ENCODE peak calls at places on chromosomes 12 and 14, in six cellular contexts. G, J, T, E, Q and C are unnamed samples.

GRCh38 chr12:109432431-109432830 is 44.7 kb downstream of the KCTD10 start:
- DNase-seq in E (no peak), J (no peak), T (no peak), G (no peak), Q (no peak), C (no peak)

GRCh38 chr12:71014180-71014785 is 93.7 kb upstream of the PTPRR start:
- DNase-seq in E (peak; percentile 47), G (no peak), Q (peak; percentile 21), J (no peak), T (no peak), C (no peak)

GRCh38 chr12:119444462-119445044 is 110.0 kb downstream of the CCDC60 start:
- DNase-seq in G (peak; percentile 17), T (peak; percentile 68), E (peak; percentile 3), Q (no peak), J (peak; percentile 61), C (no peak)

GRCh38 chr12:52074006-52074405 is 4.2 kb downstream of the ATG101 start:
- DNase-seq in T (no peak), J (peak; percentile 50), G (peak; percentile 53), Q (no peak), E (peak; percentile 83), C (no peak)

GRCh38 chr12:124507188-124508109 is 60.0 kb downstream of the NCOR2 start:
- DNase-seq in G (no peak), E (peak; percentile 98), T (no peak), Q (peak; percentile 69), J (no peak), C (no peak)

GRCh38 chr14:36618641-36619040 is 36.2 kb upstream of the NKX2-8 start:
- DNase-seq in G (no peak), T (no peak), Q (no peak), E (no peak), J (no peak), C (no peak)

GRCh38 chr12:12333980-12334709 is 15.9 kb downstream of the MANSC1 start:
- DNase-seq in J (peak; percentile 81), E (peak; percentile 61), Q (peak; percentile 46), G (peak; percentile 28), T (peak; percentile 77), C (no peak)

GRCh38 chr12:123949118-123949774 is 23.4 kb downstream of the CCDC92 start:
- DNase-seq in T (no peak), Q (no peak), J (peak; percentile 79), G (no peak), E (no peak), C (no peak)

GRCh38 chr14:65637780-65638179 is 225.2 kb downstream of the FUT8 start:
- DNase-seq in G (no peak), E (no peak), T (peak; percentile 78), Q (peak; percentile 1), J (no peak), C (no peak)

GRCh38 chr14:55921516-55921915 is 196.7 kb upstream of the PELI2 start:
- DNase-seq in E (no peak), Q (no peak), T (no peak), J (no peak), G (no peak), C (no peak)

GRCh38 chr12:124884587-124885438 is 21.1 kb upstream of the SCARB1 start:
- DNase-seq in J (peak; percentile 88), E (no peak), Q (no peak), G (no peak), T (no peak), C (no peak)

GRCh38 chr14:68957688-68958248 is 21.3 kb downstream of the ACTN1 start:
- DNase-seq in J (no peak), T (no peak), E (no peak), G (no peak), Q (no peak), C (no peak)

GRCh38 chr12:113234483-113234882 is 13.2 kb downstream of the TPCN1 start:
- DNase-seq in J (no peak), T (no peak), G (no peak), Q (no peak), E (no peak), C (no peak)

GRCh38 chr14:99270491-99271287 is 1.3 kb downstream of the BCL11B start:
- DNase-seq in J (no peak), T (no peak), Q (no peak), G (no peak), E (no peak), C (no peak)

GRCh38 chr14:26887842-26888241 is 290.0 kb upstream of the NOVA1 start:
- DNase-seq in Q (no peak), J (no peak), T (no peak), G (no peak), E (no peak), C (no peak)

GRCh38 chr12:112473056-112473455 is 54.3 kb downstream of the PTPN11 start:
- DNase-seq in J (no peak), G (no peak), Q (no peak), E (peak; percentile 5), T (peak; percentile 27), C (no peak)

GRCh38 chr12:3409662-3410061 is 81.3 kb upstream of the PRMT8 start:
- DNase-seq in G (no peak), J (no peak), E (no peak), Q (no peak), T (no peak), C (no peak)

GRCh38 chr12:76929499-76929898 is 50.7 kb upstream of the CSRP2 start:
- DNase-seq in J (no peak), T (no peak), Q (no peak), E (no peak), G (no peak), C (no peak)

GRCh38 chr14:100104523-100105300 is 39.5 kb downstream of the EVL start:
- DNase-seq in J (peak; percentile 44), E (peak; percentile 80), T (no peak), G (peak; percentile 53), Q (peak; percentile 72), C (no peak)

GRCh38 chr14:95445676-95446075 is 70.8 kb downstream of the SYNE3 start:
- DNase-seq in J (no peak), T (no peak), G (no peak), E (no peak), Q (no peak), C (no peak)

GRCh38 chr12:49766115-49766455 is 24.7 kb downstream of the TMBIM6 start:
- DNase-seq in T (no peak), E (no peak), Q (no peak), J (no peak), G (no peak), C (no peak)

GRCh38 chr14:95482967-95483842 is 33.2 kb downstream of the SYNE3 start:
- DNase-seq in E (peak; percentile 98), G (peak; percentile 93), J (peak; percentile 84), Q (peak; percentile 97), T (no peak), C (no peak)

GRCh38 chr14:50366589-50366988 is 30.1 kb downstream of the CDKL1 start:
- DNase-seq in J (no peak), E (no peak), T (no peak), G (no peak), Q (no peak), C (no peak)

GRCh38 chr12:24617471-24617870 is 331.4 kb downstream of the BCAT1 start:
- DNase-seq in Q (peak; percentile 77), J (no peak), G (no peak), E (peak; percentile 34), T (no peak), C (no peak)

GRCh38 chr12:79555006-79555925 is 135.5 kb downstream of the PAWR start:
- DNase-seq in G (peak; percentile 63), J (no peak), T (peak; percentile 47), E (peak; percentile 79), Q (peak; percentile 79), C (no peak)

GRCh38 chr14:79090781-79091180 is 920.6 kb downstream of the NRXN3 start:
- DNase-seq in E (no peak), Q (no peak), G (no peak), T (no peak), J (no peak), C (no peak)

GRCh38 chr14:32354716-32355115 is 25.6 kb downstream of the AKAP6 start:
- DNase-seq in Q (no peak), E (no peak), J (no peak), T (no peak), G (no peak), C (no peak)

GRCh38 chr12:13455765-13456164 is 259.2 kb downstream of the EMP1 start:
- DNase-seq in E (no peak), Q (no peak), T (no peak), J (no peak), G (no peak), C (no peak)

GRCh38 chr12:121013715-121014114 is 2.6 kb downstream of the C12orf43 start:
- DNase-seq in G (no peak), Q (no peak), E (no peak), J (no peak), T (no peak), C (no peak)
- TF ChIP-seq CTCF in G (peak; percentile 33), Q (no peak), E (no peak), J (no peak), T (peak; percentile 31), C (no peak)

DNA sequence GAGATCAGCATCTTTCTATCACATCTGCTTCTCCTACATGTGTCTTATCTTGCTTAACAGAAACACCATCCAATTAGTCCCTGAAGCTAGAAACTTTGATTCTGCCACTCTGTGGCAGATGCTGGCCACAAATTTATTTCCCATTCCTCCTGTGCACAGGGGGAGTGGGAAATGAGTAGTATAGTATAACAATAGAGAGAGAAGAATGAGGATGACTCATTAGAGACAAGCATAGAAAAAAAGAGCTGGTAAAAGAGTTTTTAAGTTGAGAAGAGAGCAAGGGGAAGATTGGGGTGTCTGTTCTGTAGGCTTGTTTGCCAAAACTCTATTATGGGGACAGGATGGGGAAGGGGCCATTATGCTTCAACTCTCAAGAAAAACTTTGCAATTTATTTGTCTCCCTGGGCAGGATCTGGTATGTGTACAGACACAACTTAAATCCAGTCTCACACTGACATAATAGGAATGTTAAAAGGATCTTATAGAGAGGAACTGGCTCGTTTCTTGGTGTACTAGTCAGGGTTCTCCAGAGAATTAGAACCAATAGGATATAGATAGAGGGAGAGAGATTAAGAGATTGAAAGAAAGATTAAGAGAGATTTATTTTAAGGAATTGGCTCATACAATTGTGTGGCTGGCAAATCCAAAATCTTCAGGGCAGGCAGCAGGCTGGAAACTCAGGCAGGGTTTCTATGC is 142.6 kb upstream of the CPSF6 start:
- DNase-seq in T (no peak), E (no peak), G (no peak), J (no peak), Q (no peak), C (no peak)
- TF ChIP-seq CTCF in T (no peak), E (no peak), G (no peak), J (no peak), Q (no peak), C (no peak)

GRCh38 chr12:14756331-14757143 is 46.7 kb downstream of the WBP11 start:
- DNase-seq in T (no peak), J (peak; percentile 72), G (no peak), E (peak; percentile 14), Q (no peak), C (no peak)
- TF ChIP-seq CTCF in T (peak; percentile 28), J (peak; percentile 65), G (peak; percentile 62), E (peak; percentile 46), Q (peak; percentile 14), C (peak; percentile 46)

DNA sequence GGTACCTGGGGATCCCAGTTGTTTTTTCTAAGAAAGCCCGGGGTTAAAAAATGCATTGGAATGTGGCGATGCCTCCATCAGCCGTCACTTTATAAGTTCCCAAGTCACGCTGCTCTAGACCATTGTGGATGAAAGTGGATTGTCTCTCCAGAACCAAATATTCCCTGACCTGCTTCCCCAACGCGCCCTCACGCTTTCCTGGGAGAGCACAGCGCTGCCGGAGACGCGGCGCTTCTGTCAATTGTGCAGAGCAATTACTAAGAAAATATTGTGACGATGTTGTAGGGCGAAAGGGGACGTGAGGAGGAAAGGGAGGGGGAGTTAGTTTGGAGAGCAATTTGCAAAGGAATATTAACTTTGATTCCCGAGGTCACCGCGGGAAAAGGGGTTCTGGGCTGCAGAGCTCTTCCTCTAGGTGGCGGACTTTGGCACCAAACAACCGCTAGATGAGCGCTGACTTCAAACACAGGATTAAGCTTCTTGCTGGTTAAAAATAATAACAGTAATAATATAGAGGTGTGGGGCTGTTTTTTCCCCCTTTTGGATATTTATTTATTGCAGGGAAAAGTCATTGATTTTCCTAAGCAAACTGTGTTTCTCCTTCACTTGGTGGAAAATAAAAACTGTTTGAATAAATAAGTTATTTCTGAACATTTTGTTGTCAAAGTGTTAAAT is 9.6 kb upstream of the FOXG1 start:
- DNase-seq in E (peak; percentile 46), J (no peak), T (peak; percentile 64), G (peak; percentile 33), Q (peak; percentile 54), C (no peak)
- TF ChIP-seq CTCF in E (peak; percentile 75), J (peak; percentile 29), T (peak; percentile 73), G (peak; percentile 89), Q (peak; percentile 68), C (no peak)